ENCODE peak calls at places on chromosomes 1 and 21, in six cellular contexts. A, C, N, T, K and Q are unnamed samples.

GRCh38 chr1:36463404-36463772 is 796 bp downstream of the MRPS15 start:
- DNase-seq in A (no peak), C (no peak), N (no peak), T (no peak), K (no peak), Q (no peak)

GRCh38 chr21:29218749-29219148 is 80.0 kb upstream of the BACH1 start:
- DNase-seq in A (no peak), C (no peak), N (no peak), T (no peak), K (no peak), Q (no peak)

GRCh38 chr1:116852910-116853309 is 56.8 kb upstream of the PTGFRN start:
- DNase-seq in A (peak), C (no peak), N (no peak), T (no peak), K (no peak), Q (peak)

GRCh38 chr1:56508523-56508983 is 70.8 kb downstream of the PLPP3 start:
- DNase-seq in A (peak), C (no peak), N (no peak), T (no peak), K (no peak), Q (no peak)

GRCh38 chr1:82775402-82776000 is 974.8 kb downstream of the ADGRL2 start:
- DNase-seq in A (peak), C (peak), N (peak), T (no peak), K (no peak), Q (peak)

GRCh38 chr21:28393279-28393678 is 599.4 kb downstream of the LTN1 start:
- DNase-seq in A (peak), C (no peak), N (no peak), T (no peak), K (no peak), Q (peak)

GRCh38 chr1:44218503-44219300 is 5.4 kb downstream of the DMAP1 start:
- DNase-seq in A (no peak), C (no peak), N (no peak), T (no peak), K (no peak), Q (no peak)

GRCh38 chr1:112618721-112619517 is at the start of gene ST7L:
- DNase-seq in A (peak), C (peak), N (peak), T (peak), K (peak), Q (peak)

GRCh38 chr21:36047139-36047538 is 13.2 kb downstream of the SETD4 start:
- DNase-seq in A (no peak), C (no peak), N (no peak), T (no peak), K (no peak), Q (no peak)

GRCh38 chr1:3068400-3069361 is at the start of gene PRDM16:
- DNase-seq in A (peak), C (peak), N (no peak), T (no peak), K (no peak), Q (peak)

GRCh38 chr1:168691541-168691940 is 37.5 kb downstream of the DPT start:
- DNase-seq in A (no peak), C (no peak), N (no peak), T (no peak), K (no peak), Q (no peak)

GRCh38 chr1:73105755-73106154 is 823.4 kb upstream of the NEGR1 start:
- DNase-seq in A (no peak), C (no peak), N (no peak), T (no peak), K (no peak), Q (no peak)

GRCh38 chr1:204837440-204838084 is 33.1 kb upstream of the NFASC start:
- DNase-seq in A (peak), C (peak), N (peak), T (peak), K (peak), Q (peak)

GRCh38 chr1:6025269-6026094 is 20.2 kb upstream of the KCNAB2 start:
- DNase-seq in A (no peak), C (no peak), N (no peak), T (no peak), K (no peak), Q (no peak)

GRCh38 chr1:184974086-184974836 is at the start of gene NIBAN1:
- DNase-seq in A (peak), C (peak), N (peak), T (no peak), K (peak), Q (peak)

GRCh38 chr1:21597754-21598153 is 71.4 kb downstream of the RAP1GAP start:
- DNase-seq in A (no peak), C (no peak), N (no peak), T (no peak), K (no peak), Q (no peak)

GRCh38 chr1:11838349-11839272 is 9.0 kb downstream of the NPPA start:
- DNase-seq in A (peak), C (peak), N (peak), T (no peak), K (peak), Q (peak)

GRCh38 chr1:216688127-216688657 is 35.0 kb downstream of the ESRRG start:
- DNase-seq in A (no peak), C (no peak), N (no peak), T (no peak), K (no peak), Q (no peak)

GRCh38 chr1:181504294-181505115 is 21.2 kb downstream of the CACNA1E start:
- DNase-seq in A (peak), C (peak), N (peak), T (no peak), K (peak), Q (peak)

GRCh38 chr1:154329152-154329521 is 3.8 kb downstream of the ATP8B2 start:
- DNase-seq in A (no peak), C (peak), N (no peak), T (no peak), K (no peak), Q (peak)

GRCh38 chr1:145690587-145691558 is 16.3 kb downstream of the PDZK1 start:
- DNase-seq in A (no peak), C (no peak), N (no peak), T (peak), K (peak), Q (no peak)

GRCh38 chr1:118257946-118258345 is 72.9 kb upstream of the SPAG17 start:
- DNase-seq in A (no peak), C (no peak), N (no peak), T (no peak), K (no peak), Q (no peak)

GRCh38 chr1:12537906-12538461 is 80.0 kb downstream of the DHRS3 start:
- DNase-seq in A (no peak), C (no peak), N (no peak), T (no peak), K (no peak), Q (no peak)

GRCh38 chr1:201311356-201312011 is 28.2 kb downstream of the PKP1 start:
- DNase-seq in A (no peak), C (no peak), N (no peak), T (no peak), K (no peak), Q (no peak)

GRCh38 chr21:44999972-45000636 is 60.3 kb downstream of the SLX9 start:
- DNase-seq in A (no peak), C (no peak), N (no peak), T (no peak), K (no peak), Q (no peak)

GRCh38 chr21:44999428-44999971 is 59.7 kb downstream of the SLX9 start:
- DNase-seq in A (no peak), C (no peak), N (no peak), T (no peak), K (no peak), Q (no peak)

GRCh38 chr21:45001134-45002095 is 61.6 kb downstream of the SLX9 start:
- DNase-seq in A (no peak), C (no peak), N (no peak), T (peak), K (no peak), Q (no peak)

GRCh38 chr21:44998621-44999427 is 59.0 kb downstream of the SLX9 start:
- DNase-seq in A (no peak), C (no peak), N (no peak), T (no peak), K (no peak), Q (no peak)

DNA sequence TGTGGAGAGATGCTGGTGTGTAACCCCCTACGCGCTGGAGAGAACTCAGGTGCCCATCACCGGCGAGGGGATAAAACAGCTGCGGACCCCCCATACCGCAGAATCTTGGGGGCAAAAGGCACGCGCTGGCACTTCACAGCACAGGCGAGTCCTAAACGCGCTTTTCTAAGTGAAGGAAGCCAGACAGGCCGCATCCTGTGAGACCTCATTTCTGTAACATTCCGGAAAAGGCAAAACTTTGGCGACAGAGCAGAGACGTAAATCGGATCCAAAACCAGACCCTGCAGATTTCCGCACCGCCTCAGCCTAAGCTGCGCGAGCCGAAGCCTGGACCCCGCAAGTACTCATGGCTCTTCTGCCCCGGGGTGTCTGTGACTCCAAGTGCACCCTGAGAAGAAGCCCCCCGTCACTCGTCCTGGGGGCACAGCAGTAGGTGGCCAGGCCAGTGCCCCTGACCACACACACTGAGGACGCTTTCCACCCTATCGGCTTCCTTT is 60.9 kb downstream of the SLX9 start:
- DNase-seq in A (no peak), C (no peak), N (no peak), T (no peak), K (no peak), Q (no peak)
- TF ChIP-seq CTCF in A (no peak), C (no peak), N (no peak), T (no peak), K (no peak), Q (no peak)

DNA sequence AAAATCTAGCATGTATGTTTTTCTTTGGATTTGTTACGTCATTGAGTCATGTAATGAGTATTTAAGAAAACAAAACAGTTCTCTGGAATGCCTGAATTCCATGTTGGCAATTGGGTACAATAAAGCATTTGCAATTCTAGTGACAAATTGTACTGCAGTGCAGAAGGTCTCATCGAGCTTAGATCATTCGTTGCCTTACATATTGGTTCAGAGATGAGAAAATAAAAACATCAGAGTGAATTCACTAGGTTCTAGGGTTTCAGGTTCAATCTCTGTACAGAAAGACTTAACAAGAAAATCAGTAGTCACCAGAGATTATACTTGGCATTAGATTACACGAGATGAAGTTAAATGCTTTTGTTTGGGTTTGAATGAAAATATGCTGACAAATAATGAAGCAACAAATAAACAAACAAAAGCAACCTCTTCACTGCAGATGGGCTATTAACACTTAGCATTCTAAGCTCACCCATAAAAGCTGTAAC is 124.7 kb downstream of the RYR2 start:
- DNase-seq in A (no peak), C (no peak), N (no peak), T (no peak), K (no peak), Q (no peak)
- TF ChIP-seq CTCF in A (no peak), C (no peak), N (no peak), T (no peak), K (no peak), Q (no peak)

GRCh38 chr1:234111458-234112142 is 207.1 kb downstream of the SLC35F3 start:
- DNase-seq in A (peak), C (peak), N (peak), T (no peak), K (no peak), Q (peak)
- TF ChIP-seq CTCF in A (peak), C (no peak), N (peak), T (no peak), K (peak), Q (peak)

GRCh38 chr1:13710097-13710496 is 10.1 kb downstream of the PRDM2 start:
- DNase-seq in A (no peak), C (no peak), N (no peak), T (no peak), K (no peak), Q (no peak)

GRCh38 chr1:13714851-13715250 is 14.9 kb downstream of the PRDM2 start:
- DNase-seq in A (no peak), C (no peak), N (no peak), T (no peak), K (no peak), Q (peak)
- TF ChIP-seq CTCF in A (no peak), C (peak), N (peak), T (peak), K (no peak), Q (no peak)

DNA sequence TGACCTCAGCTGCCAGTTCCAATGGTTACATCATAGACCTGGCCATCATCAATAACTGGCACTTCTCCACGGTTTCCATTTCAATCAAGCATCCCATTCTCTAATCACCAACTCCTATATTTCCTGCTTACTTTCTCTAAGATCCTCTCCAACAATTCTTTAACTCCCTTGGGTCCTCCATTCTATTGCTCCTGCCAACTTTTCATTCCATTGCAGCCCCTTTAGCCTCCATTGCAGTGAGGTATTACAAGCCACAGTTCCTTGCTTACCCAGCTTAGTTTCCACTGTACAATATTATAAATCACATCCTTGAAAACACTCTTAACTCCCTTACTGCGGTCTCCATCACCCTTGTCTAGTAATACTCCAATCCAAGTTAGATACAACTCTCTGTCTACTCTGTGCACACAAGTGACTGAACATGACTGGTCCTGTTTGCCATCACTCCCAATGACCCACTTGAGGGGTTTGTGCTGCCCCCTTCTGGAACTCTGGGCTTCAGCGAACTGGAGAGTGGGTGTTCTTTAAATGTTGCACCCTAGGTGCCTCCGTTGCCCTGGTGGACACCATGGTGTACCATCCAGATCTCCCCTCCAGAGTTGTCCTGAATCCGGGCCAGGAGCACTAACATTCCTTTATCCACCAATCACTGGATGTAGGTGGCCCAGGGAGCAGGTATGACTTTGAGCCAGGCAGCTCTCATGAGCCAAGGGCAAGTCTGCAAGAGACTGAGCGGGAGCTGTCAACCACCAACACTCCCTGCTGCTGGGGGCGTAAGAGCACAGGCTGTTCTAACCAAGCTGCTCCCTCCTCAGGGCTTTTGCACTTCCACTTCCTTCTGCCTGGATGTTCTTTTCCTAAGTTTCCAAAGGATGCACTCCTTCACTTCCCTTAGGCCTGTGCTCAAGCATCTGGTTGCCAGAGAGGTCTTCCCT is 3.7 kb upstream of the FNDC7 start:
- DNase-seq in A (no peak), C (no peak), N (no peak), T (no peak), K (no peak), Q (peak)
- TF ChIP-seq CTCF in A (no peak), C (no peak), N (peak), T (no peak), K (peak), Q (peak)

GRCh38 chr1:208614610-208615009 is 370.4 kb upstream of the PLXNA2 start:
- DNase-seq in A (no peak), C (no peak), N (no peak), T (no peak), K (no peak), Q (no peak)
- TF ChIP-seq CTCF in A (no peak), C (no peak), N (no peak), T (no peak), K (no peak), Q (no peak)

DNA sequence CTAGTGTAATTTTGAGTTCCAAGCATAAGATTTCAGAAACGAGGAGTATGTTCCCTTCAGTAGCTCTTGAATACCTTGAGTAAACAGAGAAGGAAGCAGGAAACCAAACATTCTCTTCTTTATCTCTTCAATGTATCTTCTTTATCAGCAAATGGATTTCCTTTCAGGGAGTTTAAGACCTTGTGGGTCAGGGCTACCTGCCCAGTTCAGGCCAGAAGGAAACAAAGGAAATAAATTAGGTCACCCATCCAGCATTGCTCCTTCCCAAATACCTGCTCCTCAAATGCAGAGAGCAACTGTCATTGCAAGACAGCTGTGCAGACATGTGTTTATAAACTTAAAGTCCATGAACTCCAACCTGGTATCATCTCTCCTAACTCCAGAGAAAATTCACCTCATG is 130.1 kb upstream of the SOD1 start:
- DNase-seq in A (no peak), C (no peak), N (no peak), T (no peak), K (no peak), Q (no peak)
- TF ChIP-seq CTCF in A (no peak), C (no peak), N (no peak), T (no peak), K (no peak), Q (no peak)